ENCODE peak calls at places on chromosomes 7 and 10, in six cellular contexts. R, C, A, S, K and H are unnamed samples.

GRCh38 chr10:90321132-90321816 is 536.6 kb downstream of the HTR7 start:
- DNase-seq in A (no peak), S (no peak), R (no peak), C (no peak), K (no peak), H (peak)

GRCh38 chr10:126459878-126460481 is 71.7 kb upstream of the ADAM12 start:
- DNase-seq in R (no peak), S (no peak), A (no peak), K (peak), C (peak), H (peak)

GRCh38 chr10:71611131-71611530 is 108.4 kb downstream of the C10orf105 start:
- DNase-seq in C (no peak), K (no peak), R (no peak), A (no peak), S (no peak), H (no peak)

GRCh38 chr10:52688906-52689305 is 83.7 kb downstream of the MBL2 start:
- DNase-seq in A (no peak), R (no peak), K (no peak), C (no peak), S (no peak), H (no peak)

GRCh38 chr10:79239275-79239779 is 107.9 kb upstream of the PPIF start:
- DNase-seq in S (no peak), A (peak), R (peak), C (peak), K (peak), H (peak)

GRCh38 chr10:110363572-110364411 is 59.1 kb upstream of the SMNDC1 start:
- DNase-seq in K (no peak), A (no peak), R (no peak), S (no peak), C (no peak), H (no peak)

GRCh38 chr7:128392446-128393327 is 17.1 kb downstream of the IMPDH1 start:
- DNase-seq in K (no peak), C (no peak), S (no peak), R (no peak), A (no peak), H (no peak)

GRCh38 chr7:82964150-82964882 is 198.4 kb downstream of the PCLO start:
- DNase-seq in K (no peak), A (no peak), R (no peak), S (no peak), C (no peak), H (no peak)

GRCh38 chr7:105309235-105310156 is 79.2 kb downstream of the SRPK2 start:
- DNase-seq in R (no peak), C (peak), S (no peak), A (no peak), K (peak), H (no peak)

GRCh38 chr7:414681-415560 is 104.7 kb downstream of the PDGFA start:
- DNase-seq in K (no peak), R (peak), S (no peak), C (no peak), A (no peak), H (no peak)

GRCh38 chr7:18405731-18406130 is 89.8 kb upstream of the HDAC9 start:
- DNase-seq in A (no peak), C (no peak), S (no peak), R (no peak), K (no peak), H (no peak)

GRCh38 chr7:57165285-57165899 is 33.2 kb upstream of the ZNF479 start:
- DNase-seq in A (no peak), K (peak), S (no peak), C (no peak), R (no peak), H (no peak)

GRCh38 chr7:786472-787255 is 45.6 kb upstream of the SUN1 start:
- DNase-seq in C (peak), K (peak), S (peak), A (peak), R (peak), H (peak)

GRCh38 chr7:48048113-48048512 is 12.8 kb downstream of the C7orf57 start:
- DNase-seq in S (no peak), A (no peak), R (no peak), C (no peak), K (no peak), H (no peak)

GRCh38 chr10:103610083-103610472 is 116.6 kb downstream of the NEURL1 start:
- DNase-seq in R (no peak), S (no peak), C (no peak), A (no peak), K (no peak), H (no peak)

GRCh38 chr10:130720235-130720634 is 584.0 kb downstream of the GLRX3 start:
- DNase-seq in A (no peak), C (no peak), S (no peak), K (peak), R (no peak), H (no peak)

GRCh38 chr10:112842832-112843360 is 107.2 kb upstream of the TCF7L2 start:
- DNase-seq in K (peak), C (peak), A (no peak), R (no peak), S (no peak), H (peak)

GRCh38 chr7:117435475-117436043 is 8.3 kb upstream of the ASZ1 start:
- DNase-seq in R (no peak), K (no peak), A (no peak), C (no peak), S (no peak), H (no peak)

GRCh38 chr10:110138197-110138812 is 69.1 kb upstream of the MXI1 start:
- DNase-seq in A (peak), C (peak), K (peak), S (no peak), R (no peak), H (peak)

GRCh38 chr7:111410899-111411298 is 151.4 kb downstream of the IMMP2L start:
- DNase-seq in A (no peak), K (no peak), C (no peak), S (no peak), R (no peak), H (no peak)
- H2BK15ac ChIP-seq in A (no peak), K (no peak), C (no peak), S (no peak), R (no peak), H (no peak)

GRCh38 chr7:51351661-51352060 is 35.1 kb upstream of the COBL start:
- DNase-seq in A (no peak), S (no peak), R (no peak), K (no peak), C (peak), H (no peak)
- H2BK15ac ChIP-seq in A (no peak), S (no peak), R (no peak), K (no peak), C (no peak), H (no peak)

DNA sequence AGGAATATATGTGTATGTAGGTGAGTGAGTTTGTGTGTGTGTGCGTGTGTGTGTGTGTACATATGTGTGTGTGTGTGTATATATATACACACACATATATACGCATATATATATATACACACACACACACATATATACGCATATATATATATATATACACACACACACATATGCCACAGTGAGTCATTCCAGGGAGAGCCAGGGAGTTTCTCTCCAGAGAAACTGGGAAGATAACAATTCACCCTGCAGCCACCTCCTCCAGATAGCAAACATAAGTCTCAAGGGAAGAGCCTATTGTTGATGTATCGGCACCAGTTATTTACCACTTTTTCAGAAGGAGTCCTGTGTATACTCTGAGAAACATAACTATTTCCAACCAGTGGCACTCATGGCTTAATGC is 102.3 kb upstream of the STK17A start:
- DNase-seq in A (no peak), C (peak), K (no peak), R (no peak), S (no peak), H (peak)
- H2BK15ac ChIP-seq in A (no peak), C (no peak), K (no peak), R (no peak), S (no peak), H (no peak)

GRCh38 chr7:152511736-152512135 is 75.9 kb upstream of the KMT2C start:
- DNase-seq in S (no peak), C (no peak), K (no peak), R (no peak), A (no peak), H (no peak)

GRCh38 chr7:152513861-152514770 is 78.3 kb upstream of the KMT2C start:
- DNase-seq in K (no peak), S (no peak), C (no peak), R (no peak), A (no peak), H (no peak)

GRCh38 chr7:152516216-152516615 is 80.4 kb upstream of the KMT2C start:
- DNase-seq in R (no peak), A (no peak), K (no peak), C (no peak), S (no peak), H (no peak)

GRCh38 chr7:152512711-152513110 is 76.9 kb upstream of the KMT2C start:
- DNase-seq in S (no peak), A (no peak), C (no peak), R (no peak), K (no peak), H (no peak)

DNA sequence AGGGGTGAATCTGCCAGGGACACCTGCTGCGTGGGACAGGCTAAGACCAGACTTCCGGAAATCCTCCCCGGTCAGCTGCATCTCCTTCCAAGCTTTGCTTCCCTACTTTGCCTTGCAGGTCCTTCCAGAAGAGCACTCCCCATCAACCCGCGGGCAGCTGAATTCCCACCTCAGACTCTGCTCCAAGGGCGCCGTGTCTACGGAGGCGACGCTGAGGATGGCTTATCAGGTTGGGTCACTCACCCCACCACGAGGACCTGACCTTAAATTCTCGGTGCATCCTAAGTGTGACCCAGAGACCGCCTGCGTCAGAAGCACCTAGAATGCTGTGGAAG is 78.9 kb upstream of the KMT2C start:
- DNase-seq in C (no peak), K (no peak), A (no peak), S (no peak), R (no peak), H (no peak)
- H2BK15ac ChIP-seq in C (no peak), K (no peak), A (no peak), S (no peak), R (no peak), H (no peak)

DNA sequence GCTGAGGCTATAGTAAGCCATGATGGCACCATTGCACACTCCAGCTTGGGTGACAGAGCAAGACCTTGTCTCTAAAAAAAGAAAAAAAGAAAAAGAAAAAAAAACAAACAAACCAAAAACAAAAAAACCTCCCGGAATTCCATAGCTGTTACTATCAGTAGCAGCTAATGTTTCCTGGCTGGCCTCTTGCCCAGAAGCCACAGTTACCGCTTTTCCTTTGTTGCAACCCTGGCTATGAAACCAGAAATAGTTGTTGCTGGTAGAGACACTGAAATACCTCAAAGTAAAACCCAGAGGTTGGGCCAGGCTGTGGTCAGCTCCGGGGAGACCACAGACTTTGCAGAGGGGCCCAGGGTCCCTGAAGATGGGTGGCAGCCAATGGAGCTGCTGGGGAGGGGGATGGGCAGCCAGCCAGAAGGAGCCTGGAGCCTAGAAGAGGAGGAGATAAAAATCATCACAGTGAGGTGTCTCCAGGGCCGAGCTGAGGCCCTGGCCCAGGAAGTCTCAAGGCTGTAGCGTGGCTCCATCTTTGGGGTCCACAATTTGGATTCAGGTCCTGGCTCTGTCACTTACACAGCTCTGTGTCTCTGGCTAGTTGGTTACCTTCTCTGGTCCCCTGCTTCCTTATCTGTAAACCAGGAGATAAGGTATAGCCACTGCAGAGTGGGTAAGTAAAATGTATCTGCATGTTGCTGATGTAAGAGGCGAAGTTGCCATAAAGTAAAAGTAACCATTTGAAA is 3.4 kb upstream of the CHST12 start:
- DNase-seq in A (no peak), C (peak), K (peak), S (no peak), R (no peak), H (peak)
- H2BK15ac ChIP-seq in A (no peak), C (peak), K (no peak), S (no peak), R (no peak), H (peak)

DNA sequence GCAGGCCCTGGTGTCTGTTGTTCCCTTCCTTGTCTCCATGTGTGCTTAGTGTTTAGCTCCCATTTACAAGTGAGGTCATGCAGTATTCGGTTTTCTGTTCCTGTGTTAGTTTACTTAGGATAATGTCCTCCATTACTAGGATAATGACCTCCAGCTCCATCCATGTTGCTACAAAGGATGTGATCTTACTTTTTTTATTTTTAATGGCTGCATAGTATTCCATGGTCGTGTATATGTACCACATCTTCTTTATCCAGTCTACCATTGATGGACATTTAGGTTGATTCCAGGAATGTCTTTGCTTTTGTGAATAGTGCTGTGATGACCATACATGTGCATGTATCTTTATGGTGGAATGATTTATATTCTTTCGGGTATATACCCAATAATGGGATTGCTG is 333.4 kb downstream of the EXOC4 start:
- DNase-seq in R (no peak), S (no peak), A (no peak), C (no peak), K (no peak), H (no peak)
- H2BK15ac ChIP-seq in R (no peak), S (no peak), A (no peak), C (no peak), K (no peak), H (peak)

GRCh38 chr7:123498651-123499050 is 35.7 kb downstream of the IQUB start:
- DNase-seq in S (no peak), C (peak), A (no peak), R (no peak), K (no peak), H (no peak)

GRCh38 chr7:123502216-123502615 is 32.2 kb downstream of the IQUB start:
- DNase-seq in K (peak), C (no peak), S (no peak), A (peak), R (no peak), H (no peak)

GRCh38 chr7:123505221-123505620 is 29.2 kb downstream of the IQUB start:
- DNase-seq in K (peak), A (no peak), C (no peak), S (no peak), R (no peak), H (no peak)

GRCh38 chr7:123499211-123499968 is 35.0 kb downstream of the IQUB start:
- DNase-seq in R (no peak), K (peak), A (no peak), S (no peak), C (no peak), H (no peak)

DNA sequence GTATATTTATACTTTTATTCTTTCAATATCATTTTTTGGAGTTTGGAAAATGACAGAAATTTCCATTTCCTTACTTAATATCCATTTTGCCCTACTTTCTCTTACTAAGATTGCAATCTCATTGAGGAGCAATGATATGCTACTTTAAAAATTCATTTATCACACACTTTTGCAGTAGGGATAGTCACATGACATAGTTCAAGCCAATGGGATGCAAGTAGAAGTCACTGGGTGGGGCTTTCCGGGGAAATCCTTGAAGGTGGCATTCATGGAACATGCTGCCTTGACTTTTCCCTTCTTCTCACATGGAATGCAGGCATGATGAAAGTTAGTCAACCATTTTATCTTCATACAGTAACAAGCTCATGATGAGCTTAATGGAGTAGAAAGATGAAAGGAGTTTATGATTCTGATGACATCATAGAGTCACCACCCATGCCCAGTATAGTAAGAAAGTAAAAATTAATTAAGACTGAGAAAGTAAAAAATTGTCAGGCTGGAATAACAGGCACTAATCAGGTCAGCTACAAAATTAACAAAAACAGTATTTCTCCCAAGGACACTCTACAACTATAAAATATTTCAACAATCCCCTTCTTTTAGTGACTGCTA is 33.4 kb downstream of the IQUB start:
- DNase-seq in K (no peak), S (no peak), A (no peak), R (no peak), C (no peak), H (no peak)
- H2BK15ac ChIP-seq in K (no peak), S (no peak), A (no peak), R (no peak), C (no peak), H (no peak)

GRCh38 chr10:37240223-37240622 is 114.8 kb downstream of the ANKRD30A start:
- DNase-seq in C (no peak), K (no peak), S (no peak), A (no peak), R (no peak), H (no peak)
- H2BK15ac ChIP-seq in C (no peak), K (no peak), S (no peak), A (no peak), R (no peak), H (no peak)

GRCh38 chr7:27704407-27705199 is 35.4 kb upstream of the TAX1BP1 start:
- DNase-seq in C (no peak), A (no peak), R (no peak), K (no peak), S (no peak), H (no peak)

GRCh38 chr7:27709137-27710075 is 30.6 kb upstream of the TAX1BP1 start:
- DNase-seq in A (no peak), K (no peak), C (peak), R (no peak), S (no peak), H (peak)

GRCh38 chr7:27705200-27705594 is 34.8 kb upstream of the TAX1BP1 start:
- DNase-seq in A (no peak), C (no peak), R (no peak), K (no peak), S (no peak), H (no peak)

GRCh38 chr7:27712217-27712616 is 27.7 kb upstream of the TAX1BP1 start:
- DNase-seq in A (no peak), C (no peak), R (no peak), K (no peak), S (no peak), H (no peak)

GRCh38 chr7:27708485-27708884 is 31.5 kb upstream of the TAX1BP1 start:
- DNase-seq in R (no peak), C (no peak), S (no peak), K (no peak), A (no peak), H (no peak)
- H2BK15ac ChIP-seq in R (no peak), C (no peak), S (no peak), K (no peak), A (no peak), H (no peak)

DNA sequence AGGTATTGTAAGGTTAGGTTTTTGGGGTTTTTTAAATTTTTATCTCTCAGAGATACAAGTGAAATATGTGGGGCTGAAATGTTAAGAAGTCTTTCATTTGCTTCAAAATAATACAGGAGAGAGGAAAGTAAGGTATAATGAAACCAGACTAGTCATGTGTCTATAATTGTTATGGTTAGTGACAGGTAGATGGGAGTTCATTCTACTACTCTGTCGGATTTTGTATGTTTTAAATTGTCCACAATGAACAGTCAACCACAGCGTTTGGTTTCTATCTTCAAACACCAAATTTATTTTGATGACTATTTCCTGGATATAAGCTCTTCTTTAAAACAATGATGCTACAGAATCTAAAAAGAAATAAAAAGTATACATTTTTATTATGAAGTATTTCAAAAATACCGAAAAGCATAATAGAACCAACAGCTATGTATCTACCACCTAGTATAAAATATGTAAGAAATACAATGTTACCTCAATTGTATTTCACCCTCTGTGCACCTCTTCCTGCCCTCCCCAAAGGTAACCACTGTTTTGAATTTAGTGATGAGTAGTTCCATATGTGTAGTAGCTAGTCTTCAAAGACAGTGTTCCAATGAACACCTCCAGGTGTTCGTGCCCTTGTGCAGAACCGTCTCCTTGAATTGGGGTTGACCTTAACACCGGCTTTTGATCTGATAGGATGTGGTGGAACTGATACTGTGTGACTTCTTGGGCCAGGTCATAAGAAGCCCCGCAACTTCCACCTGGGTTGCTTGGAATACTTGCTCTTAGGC is 74.8 kb upstream of the CDK1 start:
- DNase-seq in A (no peak), S (no peak), K (no peak), C (no peak), R (no peak), H (no peak)
- H2BK15ac ChIP-seq in A (no peak), S (no peak), K (no peak), C (no peak), R (no peak), H (no peak)